ENCODE peak calls at places on chromosomes 13 and 19, in five cellular contexts. One of them, this sample, is unnamed.

GRCh38 chr13:42970824-42971669 is 21.0 kb downstream of the EPSTI1 start:
- DNase-seq in dorsolateral prefrontal cortex: no peak
- DNase-seq in cardiac fibroblast: peak; percentile 74
- DNase-seq in CD8-positive, alpha-beta memory T cell: peak; percentile 54
- DNase-seq in osteoblast: no peak
- DNase-seq in this sample: no peak

GRCh38 chr13:106573279-106573831 is 5.4 kb upstream of the ARGLU1 start:
- DNase-seq in dorsolateral prefrontal cortex: no peak
- DNase-seq in cardiac fibroblast: peak; percentile 87
- DNase-seq in CD8-positive, alpha-beta memory T cell: no peak
- DNase-seq in osteoblast: peak; percentile 42
- DNase-seq in this sample: no peak

GRCh38 chr13:75771818-75772217 is 135.7 kb downstream of the LMO7 start:
- DNase-seq in dorsolateral prefrontal cortex: no peak
- DNase-seq in cardiac fibroblast: peak; percentile 84
- DNase-seq in CD8-positive, alpha-beta memory T cell: no peak
- DNase-seq in osteoblast: peak; percentile 27
- DNase-seq in this sample: no peak

GRCh38 chr13:31530883-31531282 is 208.4 kb upstream of the RXFP2 start:
- DNase-seq in dorsolateral prefrontal cortex: no peak
- DNase-seq in cardiac fibroblast: no peak
- DNase-seq in CD8-positive, alpha-beta memory T cell: no peak
- DNase-seq in osteoblast: no peak
- DNase-seq in this sample: no peak

GRCh38 chr13:99985886-99986527 is 4.4 kb downstream of the ZIC2 start:
- DNase-seq in dorsolateral prefrontal cortex: no peak
- DNase-seq in cardiac fibroblast: no peak
- DNase-seq in CD8-positive, alpha-beta memory T cell: no peak
- DNase-seq in osteoblast: peak; percentile 58
- DNase-seq in this sample: no peak

GRCh38 chr19:23520441-23520840 is 125.2 kb upstream of the ZNF91 start:
- DNase-seq in dorsolateral prefrontal cortex: no peak
- DNase-seq in cardiac fibroblast: no peak
- DNase-seq in CD8-positive, alpha-beta memory T cell: no peak
- DNase-seq in osteoblast: no peak
- DNase-seq in this sample: no peak

GRCh38 chr13:61873717-61874116 is 458.1 kb upstream of the PCDH20 start:
- DNase-seq in dorsolateral prefrontal cortex: no peak
- DNase-seq in cardiac fibroblast: no peak
- DNase-seq in CD8-positive, alpha-beta memory T cell: no peak
- DNase-seq in osteoblast: no peak
- DNase-seq in this sample: no peak

GRCh38 chr13:70829748-70830147 is 721.5 kb upstream of the KLHL1 start:
- DNase-seq in dorsolateral prefrontal cortex: no peak
- DNase-seq in cardiac fibroblast: no peak
- DNase-seq in CD8-positive, alpha-beta memory T cell: no peak
- DNase-seq in osteoblast: no peak
- DNase-seq in this sample: no peak

GRCh38 chr13:113852536-113853517 is 11.0 kb downstream of the GAS6 start:
- DNase-seq in dorsolateral prefrontal cortex: peak; percentile 20
- DNase-seq in cardiac fibroblast: no peak
- DNase-seq in CD8-positive, alpha-beta memory T cell: peak; percentile 26
- DNase-seq in osteoblast: peak; percentile 60
- DNase-seq in this sample: no peak

GRCh38 chr13:74047925-74048324 is 86.3 kb downstream of the KLF12 start:
- DNase-seq in dorsolateral prefrontal cortex: no peak
- DNase-seq in cardiac fibroblast: peak; percentile 22
- DNase-seq in CD8-positive, alpha-beta memory T cell: no peak
- DNase-seq in osteoblast: no peak
- DNase-seq in this sample: no peak

GRCh38 chr13:30998548-30999140 is 66.2 kb downstream of the TEX26 start:
- DNase-seq in dorsolateral prefrontal cortex: no peak
- DNase-seq in cardiac fibroblast: peak; percentile 9
- DNase-seq in CD8-positive, alpha-beta memory T cell: no peak
- DNase-seq in osteoblast: peak; percentile 83
- DNase-seq in this sample: no peak

GRCh38 chr13:30306762-30307193 is 573 bp downstream of the KATNAL1 start:
- DNase-seq in dorsolateral prefrontal cortex: peak; percentile 89
- DNase-seq in cardiac fibroblast: peak; percentile 94
- DNase-seq in CD8-positive, alpha-beta memory T cell: peak; percentile 91
- DNase-seq in osteoblast: peak; percentile 96
- DNase-seq in this sample: peak; percentile 96

GRCh38 chr13:57644106-57644505 is 12.6 kb downstream of the PCDH17 start:
- DNase-seq in dorsolateral prefrontal cortex: no peak
- DNase-seq in cardiac fibroblast: no peak
- DNase-seq in CD8-positive, alpha-beta memory T cell: no peak
- DNase-seq in osteoblast: no peak
- DNase-seq in this sample: no peak

GRCh38 chr13:27131202-27131623 is 40.4 kb downstream of the USP12 start:
- DNase-seq in dorsolateral prefrontal cortex: no peak
- DNase-seq in cardiac fibroblast: peak; percentile 61
- DNase-seq in CD8-positive, alpha-beta memory T cell: peak; percentile 82
- DNase-seq in osteoblast: peak; percentile 23
- DNase-seq in this sample: no peak

GRCh38 chr13:21240586-21240985 is 64.1 kb downstream of the MRPL57 start:
- DNase-seq in dorsolateral prefrontal cortex: no peak
- DNase-seq in cardiac fibroblast: peak; percentile 53
- DNase-seq in CD8-positive, alpha-beta memory T cell: no peak
- DNase-seq in osteoblast: no peak
- DNase-seq in this sample: no peak

GRCh38 chr13:21330126-21330861 is 128.8 kb downstream of the ZDHHC20 start:
- DNase-seq in dorsolateral prefrontal cortex: no peak
- DNase-seq in cardiac fibroblast: no peak
- DNase-seq in CD8-positive, alpha-beta memory T cell: no peak
- DNase-seq in osteoblast: no peak
- DNase-seq in this sample: no peak

GRCh38 chr13:96082640-96083039 is 7.3 kb upstream of the HS6ST3 start:
- DNase-seq in dorsolateral prefrontal cortex: no peak
- DNase-seq in cardiac fibroblast: peak; percentile 71
- DNase-seq in CD8-positive, alpha-beta memory T cell: no peak
- DNase-seq in osteoblast: no peak
- DNase-seq in this sample: no peak

GRCh38 chr13:40809471-40809870 is 20.1 kb downstream of the SLC25A15 start:
- DNase-seq in dorsolateral prefrontal cortex: no peak
- DNase-seq in cardiac fibroblast: no peak
- DNase-seq in CD8-positive, alpha-beta memory T cell: no peak
- DNase-seq in osteoblast: no peak
- DNase-seq in this sample: no peak

GRCh38 chr13:113936566-113936965 is 37.3 kb downstream of the C13orf46 start:
- DNase-seq in dorsolateral prefrontal cortex: no peak
- DNase-seq in cardiac fibroblast: no peak
- DNase-seq in CD8-positive, alpha-beta memory T cell: no peak
- DNase-seq in osteoblast: peak; percentile 75
- DNase-seq in this sample: peak; percentile 32

GRCh38 chr13:41742917-41743552 is 217.9 kb downstream of the VWA8 start:
- DNase-seq in dorsolateral prefrontal cortex: no peak
- DNase-seq in cardiac fibroblast: no peak
- DNase-seq in CD8-positive, alpha-beta memory T cell: no peak
- DNase-seq in osteoblast: no peak
- DNase-seq in this sample: no peak

GRCh38 chr19:18662972-18663732 is 20.3 kb upstream of the CRTC1 start:
- DNase-seq in dorsolateral prefrontal cortex: no peak
- DNase-seq in cardiac fibroblast: no peak
- DNase-seq in CD8-positive, alpha-beta memory T cell: no peak
- DNase-seq in osteoblast: peak; percentile 91
- DNase-seq in this sample: no peak

GRCh38 chr13:114111577-114111976 is 20.8 kb downstream of the RASA3 start:
- DNase-seq in dorsolateral prefrontal cortex: no peak
- DNase-seq in cardiac fibroblast: no peak
- DNase-seq in CD8-positive, alpha-beta memory T cell: peak; percentile 39
- DNase-seq in osteoblast: peak; percentile 80
- DNase-seq in this sample: peak; percentile 10

DNA sequence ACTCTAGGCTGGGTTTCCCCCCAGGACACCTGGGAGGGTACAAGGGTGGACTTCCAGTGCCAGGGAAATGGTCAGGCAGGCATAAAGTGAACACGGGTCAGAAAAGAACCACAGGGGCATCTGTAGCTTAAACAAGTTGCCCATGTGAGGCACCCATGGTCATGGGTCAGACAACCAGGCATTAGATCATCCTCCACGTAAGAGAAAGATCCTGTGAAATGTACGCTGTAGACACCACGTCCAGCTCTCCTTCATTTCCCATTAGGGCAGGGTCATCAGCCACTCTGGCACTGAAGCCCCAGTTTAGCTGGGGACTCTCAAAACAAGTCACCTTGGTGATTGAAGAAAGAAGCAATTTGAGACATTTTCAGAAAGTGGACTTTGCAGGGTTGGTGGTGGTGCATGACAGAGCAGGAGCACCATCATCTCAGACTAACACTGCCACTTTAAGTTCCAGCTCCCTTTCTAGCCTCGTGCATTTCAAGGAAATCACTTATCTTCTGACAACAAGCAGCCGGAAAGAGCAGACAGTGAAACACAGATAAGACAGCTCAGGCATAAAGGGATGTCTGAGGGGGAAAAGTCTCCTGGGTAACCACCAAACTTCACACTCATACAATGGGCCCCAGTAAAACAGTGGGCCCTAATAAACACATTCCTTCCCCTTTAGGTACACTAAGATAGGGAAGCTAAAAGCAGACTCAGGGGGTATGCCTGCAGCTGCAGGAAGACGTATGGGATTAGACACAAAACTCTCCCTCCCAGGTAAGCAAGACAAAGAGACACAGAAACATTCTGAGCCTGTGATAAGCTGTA is 16.1 kb upstream of the SIGLEC6 start:
- DNase-seq in dorsolateral prefrontal cortex: no peak
- DNase-seq in cardiac fibroblast: peak; percentile 11
- DNase-seq in CD8-positive, alpha-beta memory T cell: no peak
- DNase-seq in osteoblast: peak; percentile 32
- DNase-seq in this sample: no peak
- H3K4me3 ChIP-seq in dorsolateral prefrontal cortex: no peak overlapping the region
- H3K4me3 ChIP-seq in cardiac fibroblast: no peak overlapping the region
- H3K4me3 ChIP-seq in CD8-positive, alpha-beta memory T cell: no peak overlapping the region
- H3K4me3 ChIP-seq in osteoblast: no peak overlapping the region
- H3K4me3 ChIP-seq in this sample: no peak overlapping the region

GRCh38 chr13:98927954-98928927 is 49.6 kb downstream of the DOCK9 start:
- DNase-seq in dorsolateral prefrontal cortex: no peak
- DNase-seq in cardiac fibroblast: peak; percentile 92
- DNase-seq in CD8-positive, alpha-beta memory T cell: no peak
- DNase-seq in osteoblast: no peak
- DNase-seq in this sample: no peak
- H3K4me3 ChIP-seq in dorsolateral prefrontal cortex: no peak overlapping the region
- H3K4me3 ChIP-seq in cardiac fibroblast: no peak overlapping the region
- H3K4me3 ChIP-seq in CD8-positive, alpha-beta memory T cell: no peak overlapping the region
- H3K4me3 ChIP-seq in osteoblast: no peak overlapping the region
- H3K4me3 ChIP-seq in this sample: no peak overlapping the region

DNA sequence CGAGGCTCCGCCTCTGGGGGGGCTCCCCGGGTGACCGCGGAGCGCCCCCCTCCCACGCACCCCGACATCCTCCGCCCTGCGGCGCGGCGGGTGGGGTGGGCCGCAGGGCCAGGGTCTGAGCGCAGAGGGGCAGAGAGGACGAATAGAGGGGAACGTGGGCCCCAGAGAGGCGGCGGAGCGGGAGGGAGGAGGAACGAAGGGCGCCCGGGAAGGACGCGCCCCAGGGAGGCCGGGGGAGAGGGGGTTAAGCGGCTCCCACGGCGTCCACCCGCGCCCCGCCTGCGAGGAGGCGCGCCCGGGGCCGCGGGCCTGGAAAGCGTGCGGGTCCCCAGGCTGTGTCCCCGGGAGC is 1.0 kb downstream of the HCN2 start:
- DNase-seq in dorsolateral prefrontal cortex: no peak
- DNase-seq in cardiac fibroblast: no peak
- DNase-seq in CD8-positive, alpha-beta memory T cell: no peak
- DNase-seq in osteoblast: no peak
- DNase-seq in this sample: no peak
- H3K4me3 ChIP-seq in dorsolateral prefrontal cortex: peak overlapping the region; percentile 72
- H3K4me3 ChIP-seq in cardiac fibroblast: no peak overlapping the region
- H3K4me3 ChIP-seq in CD8-positive, alpha-beta memory T cell: no peak overlapping the region
- H3K4me3 ChIP-seq in osteoblast: no peak overlapping the region
- H3K4me3 ChIP-seq in this sample: no peak overlapping the region

GRCh38 chr19:46862974-46863632 is 2.3 kb downstream of the ARHGAP35 start:
- DNase-seq in dorsolateral prefrontal cortex: peak; percentile 21
- DNase-seq in cardiac fibroblast: no peak
- DNase-seq in CD8-positive, alpha-beta memory T cell: no peak
- DNase-seq in osteoblast: no peak
- DNase-seq in this sample: peak; percentile 33
- H3K4me3 ChIP-seq in dorsolateral prefrontal cortex: peak overlapping the region; percentile 89
- H3K4me3 ChIP-seq in cardiac fibroblast: peak overlapping the region; percentile 60
- H3K4me3 ChIP-seq in CD8-positive, alpha-beta memory T cell: peak overlapping the region; percentile 86
- H3K4me3 ChIP-seq in osteoblast: peak overlapping the region; percentile 93
- H3K4me3 ChIP-seq in this sample: peak overlapping the region; percentile 64

GRCh38 chr13:33722216-33722900 is 95.6 kb upstream of the RFC3 start:
- DNase-seq in dorsolateral prefrontal cortex: no peak
- DNase-seq in cardiac fibroblast: peak; percentile 38
- DNase-seq in CD8-positive, alpha-beta memory T cell: no peak
- DNase-seq in osteoblast: no peak
- DNase-seq in this sample: no peak
- H3K4me3 ChIP-seq in dorsolateral prefrontal cortex: no peak overlapping the region
- H3K4me3 ChIP-seq in cardiac fibroblast: no peak overlapping the region
- H3K4me3 ChIP-seq in CD8-positive, alpha-beta memory T cell: no peak overlapping the region
- H3K4me3 ChIP-seq in osteoblast: peak overlapping the region; percentile 1
- H3K4me3 ChIP-seq in this sample: no peak overlapping the region

GRCh38 chr19:35644987-35645679 is 3.0 kb upstream of the COX6B1 start:
- DNase-seq in dorsolateral prefrontal cortex: no peak
- DNase-seq in cardiac fibroblast: peak; percentile 57
- DNase-seq in CD8-positive, alpha-beta memory T cell: peak; percentile 74
- DNase-seq in osteoblast: peak; percentile 92
- DNase-seq in this sample: peak; percentile 91
- H3K4me3 ChIP-seq in dorsolateral prefrontal cortex: peak overlapping the region; percentile 70
- H3K4me3 ChIP-seq in cardiac fibroblast: peak overlapping the region; percentile 56
- H3K4me3 ChIP-seq in CD8-positive, alpha-beta memory T cell: peak overlapping the region; percentile 87
- H3K4me3 ChIP-seq in osteoblast: peak overlapping the region; percentile 77
- H3K4me3 ChIP-seq in this sample: peak overlapping the region; percentile 79

This sample was measured in upper lobe of right lung.